ENCODE peak calls at places on chromosomes 13 and 19, in four cellular contexts. U is activated CD4-positive, alpha-beta T cell treated with anti-CD3 and anti-CD28 coated beads for 48 hours; F is heart right ventricle; J is omental fat pad. G is an unnamed sample.

GRCh38 chr19:28960986-28961705 is 251.8 kb downstream of the UQCRFS1 start:
- DNase-seq in F (no peak), U (no peak), J (no peak), G (no peak)

GRCh38 chr19:19276851-19277250 is 3.8 kb upstream of the TM6SF2 start:
- DNase-seq in J (no peak), U (no peak), F (no peak), G (no peak)

GRCh38 chr19:44960906-44961734 is 5.9 kb downstream of the CLPTM1 start:
- DNase-seq in F (no peak), U (no peak), J (no peak), G (no peak)

GRCh38 chr19:43441736-43442135 is 23.7 kb downstream of the LYPD3 start:
- DNase-seq in J (no peak), F (no peak), U (no peak), G (no peak)

GRCh38 chr19:370641-371330 is 26.2 kb upstream of the MIER2 start:
- DNase-seq in F (no peak), U (no peak), J (no peak), G (no peak)

GRCh38 chr19:11041966-11042627 is 47.2 kb upstream of the LDLR start:
- DNase-seq in J (no peak), F (no peak), U (no peak), G (no peak)

GRCh38 chr13:20566917-20567755 is at the start of gene IFT88:
- DNase-seq in U (peak), F (peak), J (peak), G (peak)

GRCh38 chr13:59103004-59103768 is 1060.5 kb downstream of the DIAPH3 start:
- DNase-seq in U (no peak), J (no peak), F (no peak), G (no peak)

GRCh38 chr13:27522847-27523246 is 72.5 kb upstream of the MTIF3 start:
- DNase-seq in J (no peak), F (no peak), U (no peak), G (no peak)

GRCh38 chr19:2274937-2275535 is 6.9 kb downstream of the PEAK3 start:
- DNase-seq in U (peak), J (no peak), F (peak), G (no peak)

GRCh38 chr19:16301999-16302694 is 22.5 kb upstream of the KLF2 start:
- DNase-seq in F (no peak), U (no peak), J (no peak), G (no peak)

GRCh38 chr19:15014579-15014978 is 34.7 kb upstream of the CASP14 start:
- DNase-seq in F (no peak), J (no peak), U (no peak), G (no peak)

GRCh38 chr13:60016229-60016628 is 147.5 kb downstream of the DIAPH3 start:
- DNase-seq in F (no peak), J (no peak), U (peak), G (no peak)

GRCh38 chr13:31022491-31022890 is 90.0 kb downstream of the TEX26 start:
- DNase-seq in U (no peak), J (no peak), F (no peak), G (no peak)

GRCh38 chr19:14120497-14120780 is 2.9 kb upstream of the PRKACA start:
- DNase-seq in U (no peak), J (no peak), F (no peak), G (no peak)

GRCh38 chr13:111304041-111304544 is 16.3 kb upstream of the TEX29 start:
- DNase-seq in F (no peak), J (no peak), U (no peak), G (no peak)

GRCh38 chr13:32253911-32254399 is 61.2 kb downstream of the ZAR1L start:
- DNase-seq in U (no peak), J (no peak), F (no peak), G (no peak)

GRCh38 chr19:14375055-14375581 is 6.1 kb upstream of the ADGRE5 start:
- DNase-seq in F (peak), J (no peak), U (peak), G (no peak)

GRCh38 chr19:38650180-38650775 is 2.8 kb downstream of the ACTN4 start:
- DNase-seq in J (no peak), F (no peak), U (no peak), G (no peak)

GRCh38 chr13:101698400-101698799 is 245.9 kb downstream of the ITGBL1 start:
- DNase-seq in J (no peak), F (no peak), U (no peak), G (no peak)

GRCh38 chr19:45791744-45792481 is 732 bp downstream of the DMWD start:
- DNase-seq in F (no peak), J (no peak), U (peak), G (no peak)

GRCh38 chr13:34748078-34748477 is 194.0 kb upstream of the NBEA start:
- DNase-seq in F (no peak), U (no peak), J (no peak), G (no peak)

GRCh38 chr13:100987993-100988392 is 313.4 kb upstream of the TMTC4 start:
- DNase-seq in F (no peak), U (no peak), J (no peak), G (no peak)

GRCh38 chr13:113771709-113772331 is 12.8 kb downstream of the TMEM255B start:
- DNase-seq in F (no peak), U (no peak), J (peak), G (no peak)

GRCh38 chr13:68323106-68323505 is 1093.0 kb upstream of the PCDH9 start:
- DNase-seq in F (no peak), U (no peak), J (no peak), G (no peak)

GRCh38 chr13:23146811-23147245 is 34.0 kb upstream of the SGCG start:
- DNase-seq in J (no peak), U (no peak), F (no peak), G (no peak)